ENCODE peak calls at places on chromosomes 6 and 20, in six cellular contexts. U is tibial artery; Z is colonic mucosa; K is WERI-Rb-1; Q is CD8-positive, alpha-beta memory T cell; W is brain microvascular endothelial cell. S is an unnamed sample.

GRCh38 chr6:89360415-89360999 is 8.0 kb upstream of the UBE2J1 start:
- DNase-seq in Z (no peak), U (no peak), W (no peak), Q (no peak), K (no peak), S (no peak)

GRCh38 chr6:4280721-4281120 is 145.3 kb upstream of the ECI2 start:
- DNase-seq in K (no peak), Q (no peak), Z (no peak), U (no peak), W (peak; percentile 85), S (no peak)

GRCh38 chr20:40669692-40670091 is 19.3 kb downstream of the MAFB start:
- DNase-seq in Z (no peak), U (no peak), W (no peak), K (no peak), Q (no peak), S (no peak)

GRCh38 chr6:33375143-33375649 is 16.4 kb upstream of the KIFC1 start:
- DNase-seq in K (no peak), Z (peak; percentile 68), Q (no peak), W (peak; percentile 84), U (peak; percentile 82), S (no peak)

GRCh38 chr6:41729624-41730023 is 5.8 kb downstream of the TFEB start:
- DNase-seq in Q (no peak), Z (no peak), U (no peak), K (no peak), W (no peak), S (no peak)

GRCh38 chr20:21510995-21511394 is 2.9 kb downstream of the NKX2-2 start:
- DNase-seq in Q (no peak), Z (no peak), U (no peak), K (no peak), W (no peak), S (no peak)

GRCh38 chr20:57540889-57541288 is 15.9 kb upstream of the CTCFL start:
- DNase-seq in Z (peak; percentile 69), Q (no peak), K (no peak), U (no peak), W (no peak), S (no peak)

GRCh38 chr20:57416296-57417022 is 25.3 kb downstream of the RBM38 start:
- DNase-seq in U (no peak), K (no peak), Q (no peak), W (no peak), Z (no peak), S (no peak)

GRCh38 chr6:22164236-22164635 is 132.6 kb downstream of the PRL start:
- DNase-seq in Q (no peak), K (no peak), U (no peak), Z (no peak), W (no peak), S (no peak)

GRCh38 chr6:38169826-38170526 is 350.4 kb downstream of the ZFAND3 start:
- DNase-seq in U (no peak), K (no peak), Q (no peak), Z (peak; percentile 72), W (no peak), S (no peak)

GRCh38 chr6:16514249-16514648 is 247.0 kb downstream of the ATXN1 start:
- DNase-seq in K (peak; percentile 46), W (peak; percentile 91), Q (no peak), U (no peak), Z (no peak), S (peak; percentile 83)

GRCh38 chr6:64520050-64520449 is 884.4 kb downstream of the PHF3 start:
- DNase-seq in W (peak; percentile 76), K (no peak), U (no peak), Q (no peak), Z (no peak), S (no peak)

GRCh38 chr6:141484726-141485125 is 648.0 kb upstream of the GJE1 start:
- DNase-seq in U (no peak), Q (no peak), Z (no peak), K (no peak), W (no peak), S (peak; percentile 48)

GRCh38 chr6:145643760-145644159 is 91.6 kb downstream of the EPM2A start:
- DNase-seq in Q (no peak), K (no peak), W (peak; percentile 66), Z (no peak), U (no peak), S (no peak)

GRCh38 chr6:12071064-12071615 is 59.0 kb downstream of the HIVEP1 start:
- DNase-seq in W (no peak), K (no peak), Q (no peak), U (no peak), Z (no peak), S (no peak)

GRCh38 chr20:17875106-17875980 is 93.3 kb downstream of the SNX5 start:
- DNase-seq in U (peak; percentile 76), K (no peak), W (no peak), Z (peak; percentile 99), Q (no peak), S (no peak)

GRCh38 chr6:42879372-42880239 is at the start of gene RPL7L1:
- DNase-seq in W (peak; percentile 89), Z (peak; percentile 90), K (peak; percentile 95), U (peak; percentile 88), Q (peak; percentile 71), S (peak; percentile 86)

GRCh38 chr6:55664581-55665223 is 85.7 kb upstream of the HMGCLL1 start:
- DNase-seq in K (no peak), U (no peak), Q (no peak), Z (no peak), W (no peak), S (no peak)

GRCh38 chr6:9516207-9516606 is 898.7 kb downstream of the TFAP2A start:
- DNase-seq in K (no peak), Q (no peak), Z (no peak), U (no peak), W (peak; percentile 79), S (no peak)

GRCh38 chr6:154993710-154994109 is 1.4 kb upstream of the TIAM2 start:
- DNase-seq in Z (no peak), U (no peak), W (no peak), K (no peak), Q (no peak), S (no peak)

GRCh38 chr6:154995241-154996162 is at the start of gene TIAM2:
- DNase-seq in W (no peak), Z (no peak), U (no peak), Q (no peak), K (peak; percentile 63), S (no peak)

GRCh38 chr6:154993026-154993425 is 2.1 kb upstream of the TIAM2 start:
- DNase-seq in Q (no peak), Z (no peak), U (no peak), W (no peak), K (no peak), S (no peak)

GRCh38 chr6:154996841-154997311 is 1.8 kb downstream of the TIAM2 start:
- DNase-seq in K (no peak), Q (no peak), U (no peak), Z (no peak), W (no peak), S (no peak)

DNA sequence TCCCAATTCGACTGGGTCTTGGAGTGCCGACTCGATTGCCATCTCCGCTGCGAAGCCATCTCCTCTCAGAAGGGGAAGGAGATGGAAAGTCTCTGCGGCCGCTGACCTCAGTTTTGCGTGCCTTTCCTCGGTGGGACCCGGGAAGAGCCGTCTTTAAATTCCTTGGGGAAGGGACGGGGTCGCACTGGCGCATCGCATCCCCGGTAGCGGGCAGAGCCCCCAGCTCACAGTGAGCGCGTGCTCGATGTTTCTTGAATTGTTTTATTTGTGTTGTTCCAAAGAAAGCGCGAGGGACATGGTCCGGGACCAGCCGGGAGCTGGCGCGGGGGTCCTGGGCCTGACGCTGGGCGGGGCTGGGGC is 254 bp upstream of the TIAM2 start:
- DNase-seq in Z (no peak), W (no peak), K (no peak), U (no peak), Q (no peak), S (no peak)
- H3K4me3 ChIP-seq in Z (peak overlapping the region; percentile 46), W (peak overlapping the region; percentile 75), K (no peak overlapping the region), U (peak overlapping the region; percentile 60), Q (no peak overlapping the region), S (no peak overlapping the region)

GRCh38 chr20:1371830-1372539 is 20.9 kb downstream of the FKBP1A start:
- DNase-seq in W (no peak), Z (no peak), Q (no peak), U (no peak), K (no peak), S (no peak)

GRCh38 chr20:1374246-1374645 is 18.6 kb downstream of the FKBP1A start:
- DNase-seq in Z (no peak), Q (no peak), K (no peak), U (no peak), W (no peak), S (no peak)

GRCh38 chr20:1375515-1375914 is 17.3 kb downstream of the FKBP1A start:
- DNase-seq in Q (no peak), K (no peak), U (no peak), W (peak; percentile 70), Z (peak; percentile 15), S (no peak)

GRCh38 chr20:1373036-1373435 is 19.8 kb downstream of the FKBP1A start:
- DNase-seq in U (no peak), Z (no peak), K (no peak), Q (no peak), W (no peak), S (no peak)

GRCh38 chr20:1373614-1374013 is 19.2 kb downstream of the FKBP1A start:
- DNase-seq in Q (no peak), Z (no peak), U (no peak), W (no peak), K (no peak), S (no peak)
- H3K4me3 ChIP-seq in Q (no peak overlapping the region), Z (no peak overlapping the region), U (no peak overlapping the region), W (no peak overlapping the region), K (no peak overlapping the region), S (no peak overlapping the region)

GRCh38 chr20:4109587-4109986 is 94.2 kb upstream of the RNF24 start:
- DNase-seq in Z (no peak), U (no peak), W (no peak), Q (no peak), K (no peak), S (no peak)

GRCh38 chr20:4110885-4111284 is 95.5 kb upstream of the RNF24 start:
- DNase-seq in U (no peak), W (no peak), K (no peak), Q (no peak), Z (no peak), S (no peak)

GRCh38 chr20:4111440-4112411 is 96.4 kb upstream of the RNF24 start:
- DNase-seq in W (no peak), K (no peak), Z (peak; percentile 36), U (no peak), Q (no peak), S (no peak)

GRCh38 chr20:4109307-4109564 is 93.9 kb upstream of the RNF24 start:
- DNase-seq in K (no peak), W (no peak), U (no peak), Z (no peak), Q (no peak), S (no peak)

GRCh38 chr20:4108495-4109306 is 93.3 kb upstream of the RNF24 start:
- DNase-seq in K (peak; percentile 71), Z (peak; percentile 58), Q (peak; percentile 31), W (peak; percentile 71), U (peak; percentile 54), S (peak; percentile 78)
- H3K4me3 ChIP-seq in K (no peak overlapping the region), Z (no peak overlapping the region), Q (no peak overlapping the region), W (no peak overlapping the region), U (no peak overlapping the region), S (no peak overlapping the region)

DNA sequence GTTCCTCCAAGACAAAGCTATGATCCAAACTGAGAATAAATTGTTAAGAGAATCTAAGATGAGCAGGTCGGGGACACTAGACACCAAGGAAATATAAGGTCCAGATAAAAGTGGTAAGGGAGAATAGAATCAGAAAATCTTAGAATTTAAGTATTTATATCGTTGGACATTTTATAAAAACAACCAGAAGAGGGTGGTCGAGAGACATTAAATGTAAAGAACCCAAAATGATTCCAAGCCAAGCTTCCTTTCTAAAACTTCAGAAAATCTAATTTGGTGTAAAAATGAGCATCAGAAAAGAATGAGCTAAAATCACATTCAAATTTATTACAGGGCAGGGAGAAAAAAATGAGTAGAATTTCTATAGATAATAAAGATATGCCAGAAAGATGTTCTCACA is 97.8 kb upstream of the OGFRL1 start:
- DNase-seq in Q (no peak), W (no peak), U (no peak), K (no peak), Z (no peak), S (peak; percentile 7)
- H3K4me3 ChIP-seq in Q (no peak overlapping the region), W (no peak overlapping the region), U (no peak overlapping the region), K (no peak overlapping the region), Z (no peak overlapping the region), S (no peak overlapping the region)

S was measured in Jurkat, Clone E6-1.